ENCODE peak calls at places on chromosomes 1 and 21, in five cellular contexts. F, R, J, A and L are unnamed samples.

GRCh38 chr1:21335750-21336168 is 45.5 kb upstream of the ECE1 start:
- DNase-seq in F (no peak), R (no peak), J (no peak), A (no peak), L (no peak)

GRCh38 chr1:11391327-11391726 is 87.6 kb upstream of the DISP3 start:
- DNase-seq in F (no peak), R (no peak), J (no peak), A (no peak), L (no peak)

GRCh38 chr21:37077403-37077802 is 4.3 kb downstream of the TTC3 start:
- DNase-seq in F (no peak), R (no peak), J (no peak), A (no peak), L (no peak)

GRCh38 chr1:78375996-78376395 is 114.8 kb upstream of the PTGFR start:
- DNase-seq in F (no peak), R (no peak), J (no peak), A (no peak), L (no peak)

GRCh38 chr1:27398405-27399149 is 6.2 kb downstream of the GPR3 start:
- DNase-seq in F (no peak), R (no peak), J (no peak), A (no peak), L (no peak)

GRCh38 chr1:68116643-68117235 is 66.3 kb upstream of the DIRAS3 start:
- DNase-seq in F (peak; percentile 71), R (no peak), J (peak; percentile 53), A (no peak), L (peak; percentile 45)

GRCh38 chr1:73821520-73821919 is 376.5 kb downstream of the LRRIQ3 start:
- DNase-seq in F (no peak), R (no peak), J (no peak), A (no peak), L (no peak)

GRCh38 chr1:98232678-98233077 is 311.8 kb upstream of the DPYD start:
- DNase-seq in F (no peak), R (no peak), J (no peak), A (no peak), L (no peak)

GRCh38 chr1:217484881-217485280 is 146.0 kb downstream of the GPATCH2 start:
- DNase-seq in F (no peak), R (no peak), J (no peak), A (no peak), L (no peak)

GRCh38 chr1:56285554-56286402 is 293.6 kb downstream of the PLPP3 start:
- DNase-seq in F (no peak), R (no peak), J (peak; percentile 69), A (no peak), L (no peak)

GRCh38 chr1:15090373-15090772 is 63.2 kb upstream of the TMEM51 start:
- DNase-seq in F (no peak), R (no peak), J (peak; percentile 57), A (no peak), L (no peak)

GRCh38 chr1:236893626-236894545 is 98.8 kb downstream of the MTR start:
- DNase-seq in F (no peak), R (peak; percentile 57), J (no peak), A (no peak), L (no peak)

DNA sequence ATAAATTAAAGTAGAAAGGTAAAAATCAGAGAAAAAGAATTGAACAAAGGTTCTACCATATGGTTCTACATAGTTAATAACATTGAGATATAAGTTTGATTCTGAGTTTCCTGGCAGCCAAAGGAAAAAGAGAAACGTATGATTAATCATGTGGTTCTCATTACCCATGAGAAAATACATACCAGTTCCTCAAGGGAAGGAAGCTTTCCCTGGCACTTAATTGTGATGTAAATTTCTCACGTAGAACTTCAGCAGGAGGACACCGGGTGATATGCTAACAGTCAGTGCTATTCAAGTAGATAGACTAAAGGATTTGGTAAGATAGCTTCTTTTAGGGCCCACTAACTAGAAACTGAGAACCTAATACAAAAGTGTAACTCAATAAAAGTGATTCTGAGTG is 218.5 kb downstream of the NFIA start:
- DNase-seq in F (no peak), R (no peak), J (peak; percentile 36), A (no peak), L (no peak)
- TF ChIP-seq CTCF in F (no peak), R (no peak), J (no peak), A (no peak), L (no peak)

GRCh38 chr1:214551052-214551435 is 358 bp downstream of the PTPN14 start:
- DNase-seq in F (peak; percentile 86), R (no peak), J (no peak), A (peak; percentile 46), L (no peak)

GRCh38 chr1:214549604-214550338 is 1.6 kb downstream of the PTPN14 start:
- DNase-seq in F (no peak), R (no peak), J (peak; percentile 57), A (no peak), L (no peak)

GRCh38 chr1:214551436-214552173 is at the start of gene PTPN14:
- DNase-seq in F (peak; percentile 92), R (peak; percentile 72), J (peak; percentile 93), A (peak; percentile 78), L (peak; percentile 32)

GRCh38 chr1:214548988-214549387 is 2.4 kb downstream of the PTPN14 start:
- DNase-seq in F (peak; percentile 70), R (no peak), J (peak; percentile 70), A (peak; percentile 57), L (no peak)

GRCh38 chr1:214550339-214551051 is 907 bp downstream of the PTPN14 start:
- DNase-seq in F (no peak), R (no peak), J (no peak), A (no peak), L (no peak)
- TF ChIP-seq CTCF in F (no peak), R (no peak), J (no peak), A (no peak), L (no peak)

GRCh38 chr1:231162300-231162969 is 577 bp downstream of the TRIM67 start:
- DNase-seq in F (no peak), R (no peak), J (peak; percentile 34), A (no peak), L (no peak)
- TF ChIP-seq CTCF in F (no peak), R (no peak), J (no peak), A (no peak), L (no peak)

DNA sequence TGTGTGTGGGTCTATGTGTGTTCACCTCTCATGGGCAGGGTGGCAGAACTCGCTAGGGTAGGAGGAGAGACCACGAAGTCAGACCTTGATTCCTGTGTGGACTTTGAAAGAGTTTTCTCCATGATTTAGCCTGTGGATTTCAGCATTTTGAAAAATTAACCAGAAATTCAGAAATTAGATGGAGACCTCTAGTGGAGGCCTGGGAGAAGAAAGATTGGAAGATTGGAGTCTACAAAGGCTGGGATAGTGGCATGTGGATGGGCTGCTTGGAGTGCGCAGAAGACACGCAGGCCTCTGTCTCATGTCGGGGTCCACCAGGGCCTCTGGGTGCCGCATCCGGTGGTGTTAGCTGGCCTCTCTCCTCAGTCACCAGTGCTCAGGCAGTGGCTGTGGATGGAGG is 18.9 kb upstream of the IGSF5 start:
- DNase-seq in F (no peak), R (no peak), J (no peak), A (no peak), L (no peak)
- TF ChIP-seq CTCF in F (no peak), R (peak; percentile 23), J (no peak), A (no peak), L (no peak)

GRCh38 chr21:46095106-46095719 is 2.7 kb upstream of the COL6A2 start:
- DNase-seq in F (peak; percentile 66), R (no peak), J (no peak), A (no peak), L (peak; percentile 10)
- TF ChIP-seq CTCF in F (no peak), R (no peak), J (no peak), A (no peak), L (no peak)

GRCh38 chr1:156801409-156802121 is 15.1 kb downstream of the SH2D2A start:
- DNase-seq in F (no peak), R (peak; percentile 93), J (no peak), A (peak; percentile 33), L (no peak)
- TF ChIP-seq CTCF in F (no peak), R (peak; percentile 59), J (no peak), A (no peak), L (no peak)

GRCh38 chr1:6692956-6693355 is 8.7 kb downstream of the DNAJC11 start:
- DNase-seq in F (no peak), R (no peak), J (no peak), A (no peak), L (no peak)

GRCh38 chr1:6694126-6694713 is 7.4 kb downstream of the DNAJC11 start:
- DNase-seq in F (no peak), R (no peak), J (no peak), A (no peak), L (no peak)

GRCh38 chr1:6690186-6690585 is 11.4 kb downstream of the DNAJC11 start:
- DNase-seq in F (no peak), R (no peak), J (no peak), A (no peak), L (no peak)

GRCh38 chr1:6688757-6689156 is 12.9 kb downstream of the DNAJC11 start:
- DNase-seq in F (no peak), R (no peak), J (no peak), A (no peak), L (no peak)

GRCh38 chr1:6691507-6691906 is 10.1 kb downstream of the DNAJC11 start:
- DNase-seq in F (no peak), R (no peak), J (no peak), A (no peak), L (no peak)
- TF ChIP-seq CTCF in F (no peak), R (no peak), J (no peak), A (no peak), L (no peak)

DNA sequence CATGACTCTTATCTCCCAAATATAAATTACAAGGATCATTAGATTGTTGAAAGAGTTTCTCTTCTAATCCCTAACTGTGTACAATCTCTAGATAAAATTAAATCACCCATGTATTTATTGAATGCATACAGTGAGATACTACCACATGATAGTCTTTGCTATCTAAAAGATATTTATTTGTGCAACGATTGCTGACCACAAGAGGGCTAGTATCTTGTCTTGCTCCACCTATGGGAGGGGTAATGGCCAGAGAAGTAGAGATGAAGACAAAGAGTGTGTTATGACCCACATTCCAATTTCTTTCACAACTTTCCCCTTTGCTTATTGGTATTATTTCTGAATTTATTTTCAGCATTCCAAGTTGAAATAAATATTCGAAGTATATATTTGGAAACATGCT is 13.7 kb downstream of the PYHIN1 start:
- DNase-seq in F (no peak), R (no peak), J (no peak), A (no peak), L (no peak)
- TF ChIP-seq CTCF in F (no peak), R (no peak), J (no peak), A (no peak), L (no peak)